ENCODE peak calls at places on chromosomes 1 and 21, in five cellular contexts. M, P, J, T and X are unnamed samples.

GRCh38 chr1:180259431-180260338 is 29.6 kb downstream of the LHX4 start:
- DNase-seq in M (no peak), P (no peak), J (no peak), T (no peak), X (no peak)

GRCh38 chr21:37220433-37220980 is 46.6 kb downstream of the VPS26C start:
- DNase-seq in M (peak; percentile 36), P (no peak), J (no peak), T (peak; percentile 50), X (no peak)

GRCh38 chr1:6259491-6260362 is 1.2 kb downstream of the GPR153 start:
- DNase-seq in M (peak; percentile 92), P (peak; percentile 92), J (no peak), T (peak; percentile 72), X (peak; percentile 72)

GRCh38 chr1:84259989-84260388 is 41.5 kb upstream of the SAMD13 start:
- DNase-seq in M (no peak), P (no peak), J (no peak), T (no peak), X (no peak)

GRCh38 chr1:33336580-33336979 is 15.7 kb upstream of the A3GALT2 start:
- DNase-seq in M (no peak), P (peak; percentile 38), J (no peak), T (no peak), X (peak; percentile 11)

GRCh38 chr1:226881515-226882185 is 11.2 kb downstream of the PSEN2 start:
- DNase-seq in M (no peak), P (no peak), J (no peak), T (no peak), X (no peak)

GRCh38 chr1:23126801-23127200 is 41.9 kb downstream of the LUZP1 start:
- DNase-seq in M (no peak), P (no peak), J (no peak), T (peak; percentile 87), X (no peak)

GRCh38 chr1:119327436-119328155 is 41.0 kb upstream of the HAO2 start:
- DNase-seq in M (no peak), P (peak; percentile 77), J (no peak), T (no peak), X (peak; percentile 66)

GRCh38 chr1:210407207-210407886 is 78.6 kb downstream of the HHAT start:
- DNase-seq in M (peak; percentile 64), P (peak; percentile 72), J (no peak), T (peak; percentile 56), X (peak; percentile 79)

GRCh38 chr1:54475357-54476230 is 69.4 kb upstream of the SSBP3 start:
- DNase-seq in M (peak; percentile 58), P (no peak), J (no peak), T (no peak), X (no peak)

GRCh38 chr21:41369105-41369914 is 7.5 kb downstream of the MX2 start:
- DNase-seq in M (peak; percentile 25), P (no peak), J (no peak), T (no peak), X (no peak)

GRCh38 chr1:27505420-27505680 is 15.4 kb upstream of the WASF2 start:
- DNase-seq in M (no peak), P (no peak), J (no peak), T (no peak), X (no peak)

GRCh38 chr1:184866991-184867788 is 107.1 kb downstream of the NIBAN1 start:
- DNase-seq in M (no peak), P (no peak), J (no peak), T (peak; percentile 96), X (no peak)

GRCh38 chr1:212669102-212669501 is 30.5 kb downstream of the BATF3 start:
- DNase-seq in M (no peak), P (no peak), J (no peak), T (peak; percentile 20), X (no peak)

GRCh38 chr1:177328251-177328650 is 157.5 kb downstream of the BRINP2 start:
- DNase-seq in M (no peak), P (no peak), J (no peak), T (no peak), X (no peak)

GRCh38 chr21:17527240-17527639 is 14.4 kb downstream of the CXADR start:
- DNase-seq in M (no peak), P (no peak), J (no peak), T (peak; percentile 41), X (no peak)

GRCh38 chr1:109198745-109199144 is 15.0 kb upstream of the SARS1 start:
- DNase-seq in M (no peak), P (no peak), J (no peak), T (peak; percentile 67), X (no peak)

GRCh38 chr1:210222288-210223006 is 10.1 kb upstream of the SERTAD4 start:
- DNase-seq in M (no peak), P (no peak), J (no peak), T (no peak), X (no peak)

GRCh38 chr1:174408142-174408541 is 39.6 kb upstream of the GPR52 start:
- DNase-seq in M (no peak), P (no peak), J (no peak), T (peak; percentile 19), X (no peak)

GRCh38 chr1:40857737-40858136 is 4.4 kb downstream of the CITED4 start:
- DNase-seq in M (no peak), P (no peak), J (no peak), T (no peak), X (no peak)

GRCh38 chr1:216600730-216601426 is 122.4 kb downstream of the ESRRG start:
- DNase-seq in M (peak; percentile 68), P (peak; percentile 81), J (peak; percentile 1), T (peak; percentile 78), X (peak; percentile 87)

GRCh38 chr1:78619029-78619428 is 1.2 kb upstream of the IFI44L start:
- DNase-seq in M (no peak), P (no peak), J (no peak), T (no peak), X (no peak)

GRCh38 chr1:89844236-89844807 is 23.5 kb downstream of the LRRC8D start:
- DNase-seq in M (no peak), P (no peak), J (no peak), T (peak; percentile 55), X (no peak)

GRCh38 chr1:89843279-89844121 is 22.7 kb downstream of the LRRC8D start:
- DNase-seq in M (peak; percentile 58), P (peak; percentile 84), J (peak; percentile 10), T (peak; percentile 66), X (peak; percentile 76)

GRCh38 chr1:89841507-89841906 is 20.7 kb downstream of the LRRC8D start:
- DNase-seq in M (no peak), P (no peak), J (no peak), T (no peak), X (no peak)

GRCh38 chr1:89844860-89845259 is 24.0 kb downstream of the LRRC8D start:
- DNase-seq in M (no peak), P (no peak), J (no peak), T (no peak), X (no peak)

DNA sequence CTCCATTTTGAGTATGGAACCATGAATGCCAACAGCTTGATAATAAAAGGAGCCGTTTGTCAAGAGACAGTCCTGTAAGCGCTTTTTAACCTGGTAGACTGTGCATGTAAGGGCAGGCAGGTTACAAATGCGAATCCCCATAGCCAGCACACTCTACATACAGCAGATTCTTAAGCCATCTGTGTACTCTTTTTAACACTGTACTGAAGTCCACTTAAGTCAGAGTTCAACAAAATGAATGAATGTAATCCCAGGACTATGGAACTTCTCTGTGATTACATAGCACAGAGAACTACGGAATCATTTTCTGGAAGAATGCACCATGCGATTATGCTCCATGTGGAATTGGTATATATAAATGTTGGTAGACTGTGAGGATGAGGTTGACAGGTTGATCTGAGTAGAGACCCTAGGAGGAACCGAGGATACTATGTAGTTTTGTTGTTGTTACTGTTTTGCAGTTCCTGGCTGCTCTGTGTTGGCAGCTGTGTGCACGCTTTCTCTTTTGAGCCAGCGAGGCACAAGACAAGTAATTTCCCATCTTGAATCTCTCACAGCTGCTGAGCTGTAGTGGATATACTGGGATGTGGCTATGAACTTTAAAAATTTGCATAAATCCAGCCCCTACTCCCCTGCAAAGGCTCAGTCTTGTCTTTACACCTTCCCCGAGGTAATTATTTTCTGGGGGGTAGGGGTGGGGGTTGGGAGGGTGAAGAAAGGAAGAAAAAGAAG is 21.9 kb downstream of the LRRC8D start:
- DNase-seq in M (no peak), P (no peak), J (no peak), T (peak; percentile 57), X (no peak)
- H3K27ac ChIP-seq in M (peak overlapping the region; percentile 67), P (peak overlapping the region; percentile 92), J (peak overlapping the region; percentile 78), T (peak overlapping the region; percentile 65), X (peak overlapping the region; percentile 75)

GRCh38 chr1:34924759-34925555 is 4.5 kb downstream of the DLGAP3 start:
- DNase-seq in M (peak; percentile 48), P (peak; percentile 62), J (no peak), T (peak; percentile 52), X (peak; percentile 79)
- TF ChIP-seq POLR2A in M (no peak), P (no peak), J (no peak), T (no peak), X (no peak)

GRCh38 chr1:196029410-196029809 is 578.8 kb downstream of the KCNT2 start:
- DNase-seq in M (no peak), P (no peak), J (no peak), T (no peak), X (no peak)
- TF ChIP-seq CTCF in M (no peak), P (no peak), J (no peak), T (no peak), X (no peak)

GRCh38 chr1:63274979-63275378 is 47.4 kb upstream of the FOXD3 start:
- DNase-seq in M (no peak), P (no peak), J (no peak), T (no peak), X (no peak)
- H3K27ac ChIP-seq in M (no peak overlapping the region), P (no peak overlapping the region), J (no peak overlapping the region), T (no peak overlapping the region), X (no peak overlapping the region)

DNA sequence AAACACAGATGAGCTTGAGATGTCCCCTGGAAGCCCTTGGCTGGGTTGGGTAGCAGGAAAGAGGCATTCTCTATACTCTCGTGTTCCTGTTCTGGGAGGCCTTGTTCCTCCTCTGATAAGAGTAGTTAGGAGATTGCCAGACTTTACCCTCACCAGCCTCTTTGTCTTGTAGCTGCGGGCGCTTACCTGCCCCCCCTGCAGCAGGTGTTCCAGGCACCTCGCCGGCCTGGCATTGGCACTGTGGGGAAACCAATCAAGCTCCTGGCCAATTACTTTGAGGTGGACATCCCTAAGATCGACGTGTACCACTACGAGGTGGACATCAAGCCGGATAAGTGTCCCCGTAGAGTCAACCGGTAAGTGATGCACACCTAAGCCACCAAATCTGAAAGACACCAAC is 5.2 kb downstream of the AGO1 start:
- DNase-seq in M (no peak), P (no peak), J (no peak), T (no peak), X (no peak)
- TF ChIP-seq POLR2A in M (no peak), P (no peak), J (no peak), T (no peak), X (no peak)

DNA sequence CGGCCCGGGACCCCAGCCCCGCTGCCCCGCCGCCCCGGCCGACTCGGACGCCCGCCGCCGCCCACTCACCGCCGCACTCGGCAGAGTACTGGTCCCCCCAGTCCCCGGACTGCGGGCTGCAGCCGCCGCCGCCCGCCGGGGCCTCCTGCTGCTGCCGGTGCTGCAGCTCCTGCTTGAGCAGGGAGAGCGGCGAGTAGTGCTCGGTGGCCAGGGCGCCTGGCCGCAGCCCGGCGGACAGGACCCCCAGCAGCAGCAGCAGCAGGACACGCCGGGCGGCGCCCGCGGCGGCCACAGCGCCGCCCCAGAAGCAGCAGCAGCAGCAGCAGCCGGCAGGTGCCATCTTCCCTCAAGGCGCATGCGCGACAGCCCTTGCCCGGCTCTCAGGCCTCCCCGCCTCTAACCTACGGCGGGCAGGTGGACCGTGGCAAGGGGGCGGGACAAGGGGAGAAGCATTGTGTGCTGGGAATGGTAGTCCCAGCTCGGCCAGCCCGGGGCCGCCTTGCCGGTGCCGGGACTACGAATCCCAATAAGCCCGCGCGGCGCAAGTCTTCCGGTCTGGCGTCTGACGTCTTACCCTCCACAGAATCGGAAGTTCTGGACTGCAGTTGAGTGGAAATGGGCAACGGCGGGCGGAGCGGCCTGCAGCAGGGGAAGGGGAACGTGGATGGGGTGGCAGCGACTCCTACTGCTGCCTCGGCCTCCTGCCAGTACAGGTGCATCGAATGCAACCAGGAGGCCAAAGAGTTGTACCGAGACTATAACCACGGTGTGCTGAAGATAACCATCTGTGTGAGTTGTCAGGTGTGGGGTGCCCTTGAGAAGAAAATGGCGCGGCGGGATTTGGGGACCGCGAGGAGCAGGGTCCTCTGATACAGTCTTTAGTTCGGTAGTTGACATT is at the start of the genes ARV1 and TTC13:
- DNase-seq in M (peak; percentile 95), P (peak; percentile 99), J (peak; percentile 95), T (peak; percentile 98), X (peak; percentile 99)
- TF ChIP-seq CTCF in M (no peak), P (peak; percentile 16), J (peak; percentile 18), T (peak; percentile 13), X (no peak)